ENCODE peak calls at places on chromosome 12, in eight cellular contexts. One of them, this sample, is unnamed.

GRCh38 chr12:753401-754237 is 1.2 kb downstream of the WNK1 start:
- DNase-seq in PC-9: peak; percentile 46
- DNase-seq in CD8-positive, alpha-beta memory T cell: peak; percentile 47
- DNase-seq in cardiac muscle cell: peak; percentile 32
- DNase-seq in hepatocyte: peak; percentile 60
- DNase-seq in transverse colon: peak; percentile 63
- DNase-seq in heart left ventricle: peak; percentile 81
- DNase-seq in CD4-positive, CD25-positive, alpha-beta regulatory T cell: peak; percentile 55
- DNase-seq in this sample: peak; percentile 51

GRCh38 chr12:48716493-48717251 is at the start of gene CCNT1:
- DNase-seq in PC-9: peak; percentile 98
- DNase-seq in CD8-positive, alpha-beta memory T cell: peak; percentile 100
- DNase-seq in cardiac muscle cell: peak; percentile 100
- DNase-seq in hepatocyte: peak; percentile 100
- DNase-seq in transverse colon: peak; percentile 99
- DNase-seq in heart left ventricle: peak; percentile 99
- DNase-seq in CD4-positive, CD25-positive, alpha-beta regulatory T cell: peak; percentile 100
- DNase-seq in this sample: peak; percentile 98

GRCh38 chr12:10186299-10186698 is 7.5 kb downstream of the TMEM52B start:
- DNase-seq in PC-9: no peak
- DNase-seq in CD8-positive, alpha-beta memory T cell: no peak
- DNase-seq in cardiac muscle cell: no peak
- DNase-seq in hepatocyte: no peak
- DNase-seq in transverse colon: peak; percentile 39
- DNase-seq in heart left ventricle: peak; percentile 70
- DNase-seq in CD4-positive, CD25-positive, alpha-beta regulatory T cell: no peak
- DNase-seq in this sample: peak; percentile 76

GRCh38 chr12:115449526-115449925 is 765.6 kb upstream of the TBX3 start:
- DNase-seq in PC-9: no peak
- DNase-seq in CD8-positive, alpha-beta memory T cell: no peak
- DNase-seq in cardiac muscle cell: no peak
- DNase-seq in hepatocyte: no peak
- DNase-seq in transverse colon: no peak
- DNase-seq in heart left ventricle: no peak
- DNase-seq in CD4-positive, CD25-positive, alpha-beta regulatory T cell: no peak
- DNase-seq in this sample: no peak

GRCh38 chr12:85036241-85036707 is at the start of the genes LRRIQ1 and TSPAN19:
- DNase-seq in PC-9: peak; percentile 69
- DNase-seq in CD8-positive, alpha-beta memory T cell: peak; percentile 1
- DNase-seq in cardiac muscle cell: peak; percentile 90
- DNase-seq in hepatocyte: peak; percentile 91
- DNase-seq in transverse colon: peak; percentile 48
- DNase-seq in heart left ventricle: peak; percentile 30
- DNase-seq in CD4-positive, CD25-positive, alpha-beta regulatory T cell: peak; percentile 9
- DNase-seq in this sample: peak; percentile 29

GRCh38 chr12:84912191-84913142 is at the start of gene SLC6A15:
- DNase-seq in PC-9: no peak
- DNase-seq in CD8-positive, alpha-beta memory T cell: no peak
- DNase-seq in cardiac muscle cell: peak; percentile 87
- DNase-seq in hepatocyte: peak; percentile 85
- DNase-seq in transverse colon: no peak
- DNase-seq in heart left ventricle: peak; percentile 51
- DNase-seq in CD4-positive, CD25-positive, alpha-beta regulatory T cell: peak; percentile 12
- DNase-seq in this sample: peak; percentile 63

GRCh38 chr12:80460972-80461371 is 16.9 kb downstream of the PTPRQ start:
- DNase-seq in PC-9: no peak
- DNase-seq in CD8-positive, alpha-beta memory T cell: no peak
- DNase-seq in cardiac muscle cell: no peak
- DNase-seq in hepatocyte: no peak
- DNase-seq in transverse colon: no peak
- DNase-seq in heart left ventricle: no peak
- DNase-seq in CD4-positive, CD25-positive, alpha-beta regulatory T cell: no peak
- DNase-seq in this sample: no peak

GRCh38 chr12:10739157-10740118 is 16.3 kb upstream of the YBX3 start:
- DNase-seq in PC-9: no peak
- DNase-seq in CD8-positive, alpha-beta memory T cell: no peak
- DNase-seq in cardiac muscle cell: no peak
- DNase-seq in hepatocyte: no peak
- DNase-seq in transverse colon: no peak
- DNase-seq in heart left ventricle: no peak
- DNase-seq in CD4-positive, CD25-positive, alpha-beta regulatory T cell: no peak
- DNase-seq in this sample: no peak

GRCh38 chr12:65720739-65721138 is 103.5 kb upstream of the HMGA2 start:
- DNase-seq in PC-9: no peak
- DNase-seq in CD8-positive, alpha-beta memory T cell: no peak
- DNase-seq in cardiac muscle cell: no peak
- DNase-seq in hepatocyte: no peak
- DNase-seq in transverse colon: no peak
- DNase-seq in heart left ventricle: no peak
- DNase-seq in CD4-positive, CD25-positive, alpha-beta regulatory T cell: no peak
- DNase-seq in this sample: no peak

GRCh38 chr12:89883630-89884364 is 175.2 kb upstream of the ATP2B1 start:
- DNase-seq in PC-9: no peak
- DNase-seq in CD8-positive, alpha-beta memory T cell: no peak
- DNase-seq in cardiac muscle cell: peak; percentile 37
- DNase-seq in hepatocyte: no peak
- DNase-seq in transverse colon: no peak
- DNase-seq in heart left ventricle: no peak
- DNase-seq in CD4-positive, CD25-positive, alpha-beta regulatory T cell: no peak
- DNase-seq in this sample: no peak

GRCh38 chr12:26767116-26767515 is 65.9 kb downstream of the ITPR2 start:
- DNase-seq in PC-9: no peak
- DNase-seq in CD8-positive, alpha-beta memory T cell: no peak
- DNase-seq in cardiac muscle cell: no peak
- DNase-seq in hepatocyte: no peak
- DNase-seq in transverse colon: no peak
- DNase-seq in heart left ventricle: no peak
- DNase-seq in CD4-positive, CD25-positive, alpha-beta regulatory T cell: peak; percentile 20
- DNase-seq in this sample: no peak

GRCh38 chr12:24899503-24900098 is 49.3 kb downstream of the BCAT1 start:
- DNase-seq in PC-9: no peak
- DNase-seq in CD8-positive, alpha-beta memory T cell: no peak
- DNase-seq in cardiac muscle cell: no peak
- DNase-seq in hepatocyte: no peak
- DNase-seq in transverse colon: no peak
- DNase-seq in heart left ventricle: no peak
- DNase-seq in CD4-positive, CD25-positive, alpha-beta regulatory T cell: no peak
- DNase-seq in this sample: no peak

GRCh38 chr12:117027251-117028086 is 71.7 kb downstream of the TESC start:
- DNase-seq in PC-9: no peak
- DNase-seq in CD8-positive, alpha-beta memory T cell: no peak
- DNase-seq in cardiac muscle cell: no peak
- DNase-seq in hepatocyte: no peak
- DNase-seq in transverse colon: no peak
- DNase-seq in heart left ventricle: no peak
- DNase-seq in CD4-positive, CD25-positive, alpha-beta regulatory T cell: no peak
- DNase-seq in this sample: no peak

GRCh38 chr12:119631930-119632678 is 35.8 kb upstream of the PRKAB1 start:
- DNase-seq in PC-9: no peak
- DNase-seq in CD8-positive, alpha-beta memory T cell: no peak
- DNase-seq in cardiac muscle cell: no peak
- DNase-seq in hepatocyte: no peak
- DNase-seq in transverse colon: no peak
- DNase-seq in heart left ventricle: no peak
- DNase-seq in CD4-positive, CD25-positive, alpha-beta regulatory T cell: no peak
- DNase-seq in this sample: no peak

GRCh38 chr12:117069926-117070900 is 29.0 kb downstream of the TESC start:
- DNase-seq in PC-9: no peak
- DNase-seq in CD8-positive, alpha-beta memory T cell: no peak
- DNase-seq in cardiac muscle cell: no peak
- DNase-seq in hepatocyte: no peak
- DNase-seq in transverse colon: peak; percentile 23
- DNase-seq in heart left ventricle: peak; percentile 66
- DNase-seq in CD4-positive, CD25-positive, alpha-beta regulatory T cell: no peak
- DNase-seq in this sample: no peak

GRCh38 chr12:32489070-32489469 is 89.7 kb downstream of the FGD4 start:
- DNase-seq in PC-9: no peak
- DNase-seq in CD8-positive, alpha-beta memory T cell: no peak
- DNase-seq in cardiac muscle cell: no peak
- DNase-seq in hepatocyte: no peak
- DNase-seq in transverse colon: no peak
- DNase-seq in heart left ventricle: no peak
- DNase-seq in CD4-positive, CD25-positive, alpha-beta regulatory T cell: no peak
- DNase-seq in this sample: no peak

GRCh38 chr12:92064420-92064819 is 81.2 kb downstream of the BTG1 start:
- DNase-seq in PC-9: no peak
- DNase-seq in CD8-positive, alpha-beta memory T cell: no peak
- DNase-seq in cardiac muscle cell: no peak
- DNase-seq in hepatocyte: no peak
- DNase-seq in transverse colon: no peak
- DNase-seq in heart left ventricle: no peak
- DNase-seq in CD4-positive, CD25-positive, alpha-beta regulatory T cell: no peak
- DNase-seq in this sample: no peak

GRCh38 chr12:119780786-119781434 is 96.2 kb downstream of the CIT start:
- DNase-seq in PC-9: peak; percentile 14
- DNase-seq in CD8-positive, alpha-beta memory T cell: no peak
- DNase-seq in cardiac muscle cell: peak; percentile 56
- DNase-seq in hepatocyte: peak; percentile 82
- DNase-seq in transverse colon: peak; percentile 68
- DNase-seq in heart left ventricle: no peak
- DNase-seq in CD4-positive, CD25-positive, alpha-beta regulatory T cell: no peak
- DNase-seq in this sample: peak; percentile 22

GRCh38 chr12:96503971-96504370 is 14.6 kb downstream of the CFAP54 start:
- DNase-seq in PC-9: no peak
- DNase-seq in CD8-positive, alpha-beta memory T cell: no peak
- DNase-seq in cardiac muscle cell: peak; percentile 44
- DNase-seq in hepatocyte: no peak
- DNase-seq in transverse colon: no peak
- DNase-seq in heart left ventricle: no peak
- DNase-seq in CD4-positive, CD25-positive, alpha-beta regulatory T cell: no peak
- DNase-seq in this sample: no peak

GRCh38 chr12:18323159-18323558 is 61.8 kb downstream of the PIK3C2G start:
- DNase-seq in PC-9: no peak
- DNase-seq in CD8-positive, alpha-beta memory T cell: no peak
- DNase-seq in cardiac muscle cell: peak; percentile 4
- DNase-seq in hepatocyte: no peak
- DNase-seq in transverse colon: no peak
- DNase-seq in heart left ventricle: no peak
- DNase-seq in CD4-positive, CD25-positive, alpha-beta regulatory T cell: no peak
- DNase-seq in this sample: no peak

GRCh38 chr12:39935275-39935674 is 170.6 kb downstream of the SLC2A13 start:
- DNase-seq in PC-9: no peak
- DNase-seq in CD8-positive, alpha-beta memory T cell: no peak
- DNase-seq in cardiac muscle cell: peak; percentile 67
- DNase-seq in hepatocyte: no peak
- DNase-seq in transverse colon: no peak
- DNase-seq in heart left ventricle: no peak
- DNase-seq in CD4-positive, CD25-positive, alpha-beta regulatory T cell: no peak
- DNase-seq in this sample: no peak

GRCh38 chr12:113092478-113093408 is 36.2 kb downstream of the DTX1 start:
- DNase-seq in PC-9: peak; percentile 38
- DNase-seq in CD8-positive, alpha-beta memory T cell: no peak
- DNase-seq in cardiac muscle cell: peak; percentile 11
- DNase-seq in hepatocyte: peak; percentile 70
- DNase-seq in transverse colon: peak; percentile 73
- DNase-seq in heart left ventricle: no peak
- DNase-seq in CD4-positive, CD25-positive, alpha-beta regulatory T cell: no peak
- DNase-seq in this sample: no peak

DNA sequence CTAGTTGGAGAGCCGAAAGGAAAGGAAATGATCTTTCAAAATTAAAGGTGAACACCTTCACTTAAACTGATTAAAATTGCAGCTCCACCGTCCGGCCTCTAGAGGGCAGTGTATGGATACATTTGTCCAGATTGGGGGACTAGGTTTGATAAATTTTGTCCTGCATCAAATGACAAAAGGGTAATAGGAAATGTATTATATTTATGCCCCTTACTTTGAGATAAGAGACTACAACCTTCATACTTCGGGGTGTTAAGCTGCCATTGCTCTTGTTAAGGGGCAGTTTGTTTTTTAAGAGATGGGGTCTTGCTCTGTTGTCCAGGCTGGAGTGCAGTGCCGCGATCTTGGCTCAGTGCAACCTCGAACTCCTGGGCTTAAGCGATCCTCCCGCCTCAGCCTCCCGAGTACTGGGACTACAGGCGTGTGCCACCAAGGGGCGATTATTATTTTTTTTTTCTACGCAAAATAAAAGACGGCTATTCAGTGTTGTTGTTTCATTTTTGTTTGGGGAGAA is 818 bp upstream of the SUOX start:
- DNase-seq in PC-9: peak; percentile 52
- DNase-seq in CD8-positive, alpha-beta memory T cell: peak; percentile 60
- DNase-seq in cardiac muscle cell: peak; percentile 79
- DNase-seq in hepatocyte: peak; percentile 69
- DNase-seq in transverse colon: peak; percentile 67
- DNase-seq in heart left ventricle: no peak
- DNase-seq in CD4-positive, CD25-positive, alpha-beta regulatory T cell: peak; percentile 88
- DNase-seq in this sample: no peak
- H3K4me3 ChIP-seq in PC-9: peak overlapping the region; percentile 70
- H3K4me3 ChIP-seq in CD8-positive, alpha-beta memory T cell: no peak overlapping the region
- H3K4me3 ChIP-seq in cardiac muscle cell: peak overlapping the region; percentile 43
- H3K4me3 ChIP-seq in hepatocyte: peak overlapping the region; percentile 13
- H3K4me3 ChIP-seq in transverse colon: peak overlapping the region; percentile 58
- H3K4me3 ChIP-seq in heart left ventricle: peak overlapping the region; percentile 71
- H3K4me3 ChIP-seq in CD4-positive, CD25-positive, alpha-beta regulatory T cell: peak overlapping the region; percentile 81
- H3K4me3 ChIP-seq in this sample: peak overlapping the region; percentile 60

GRCh38 chr12:93363854-93364297 is 13.8 kb upstream of the NUDT4 start:
- DNase-seq in PC-9: no peak
- DNase-seq in CD8-positive, alpha-beta memory T cell: peak; percentile 14
- DNase-seq in cardiac muscle cell: no peak
- DNase-seq in hepatocyte: no peak
- DNase-seq in transverse colon: no peak
- DNase-seq in heart left ventricle: no peak
- DNase-seq in CD4-positive, CD25-positive, alpha-beta regulatory T cell: peak; percentile 53
- DNase-seq in this sample: no peak
- H3K27ac ChIP-seq in PC-9: no peak overlapping the region
- H3K27ac ChIP-seq in CD8-positive, alpha-beta memory T cell: peak overlapping the region; percentile 48
- H3K27ac ChIP-seq in cardiac muscle cell: no peak overlapping the region
- H3K27ac ChIP-seq in hepatocyte: no peak overlapping the region
- H3K27ac ChIP-seq in transverse colon: no peak overlapping the region
- H3K27ac ChIP-seq in heart left ventricle: no peak overlapping the region
- H3K27ac ChIP-seq in CD4-positive, CD25-positive, alpha-beta regulatory T cell: no peak overlapping the region
- H3K27ac ChIP-seq in this sample: no peak overlapping the region

GRCh38 chr12:124308741-124309140 is 13.8 kb downstream of the RFLNA start:
- DNase-seq in PC-9: no peak
- DNase-seq in CD8-positive, alpha-beta memory T cell: no peak
- DNase-seq in cardiac muscle cell: no peak
- DNase-seq in hepatocyte: no peak
- DNase-seq in transverse colon: no peak
- DNase-seq in heart left ventricle: peak; percentile 32
- DNase-seq in CD4-positive, CD25-positive, alpha-beta regulatory T cell: no peak
- DNase-seq in this sample: no peak
- H3K4me3 ChIP-seq in PC-9: no peak overlapping the region
- H3K4me3 ChIP-seq in CD8-positive, alpha-beta memory T cell: no peak overlapping the region
- H3K4me3 ChIP-seq in cardiac muscle cell: no peak overlapping the region
- H3K4me3 ChIP-seq in hepatocyte: no peak overlapping the region
- H3K4me3 ChIP-seq in transverse colon: no peak overlapping the region
- H3K4me3 ChIP-seq in heart left ventricle: no peak overlapping the region
- H3K4me3 ChIP-seq in CD4-positive, CD25-positive, alpha-beta regulatory T cell: no peak overlapping the region
- H3K4me3 ChIP-seq in this sample: no peak overlapping the region

GRCh38 chr12:67077617-67078016 is 191.5 kb upstream of the CAND1 start:
- DNase-seq in PC-9: no peak
- DNase-seq in CD8-positive, alpha-beta memory T cell: no peak
- DNase-seq in cardiac muscle cell: no peak
- DNase-seq in hepatocyte: no peak
- DNase-seq in transverse colon: no peak
- DNase-seq in heart left ventricle: no peak
- DNase-seq in CD4-positive, CD25-positive, alpha-beta regulatory T cell: no peak
- DNase-seq in this sample: no peak
- H3K27ac ChIP-seq in PC-9: peak overlapping the region; percentile 21
- H3K27ac ChIP-seq in CD8-positive, alpha-beta memory T cell: no peak overlapping the region
- H3K27ac ChIP-seq in cardiac muscle cell: no peak overlapping the region
- H3K27ac ChIP-seq in hepatocyte: no peak overlapping the region
- H3K27ac ChIP-seq in transverse colon: no peak overlapping the region
- H3K27ac ChIP-seq in heart left ventricle: no peak overlapping the region
- H3K27ac ChIP-seq in CD4-positive, CD25-positive, alpha-beta regulatory T cell: no peak overlapping the region
- H3K27ac ChIP-seq in this sample: no peak overlapping the region

GRCh38 chr12:42770261-42770660 is 180.7 kb upstream of the PRICKLE1 start:
- DNase-seq in PC-9: no peak
- DNase-seq in CD8-positive, alpha-beta memory T cell: no peak
- DNase-seq in cardiac muscle cell: no peak
- DNase-seq in hepatocyte: no peak
- DNase-seq in transverse colon: no peak
- DNase-seq in heart left ventricle: no peak
- DNase-seq in CD4-positive, CD25-positive, alpha-beta regulatory T cell: no peak
- DNase-seq in this sample: no peak
- H3K4me3 ChIP-seq in PC-9: no peak overlapping the region
- H3K4me3 ChIP-seq in CD8-positive, alpha-beta memory T cell: no peak overlapping the region
- H3K4me3 ChIP-seq in cardiac muscle cell: no peak overlapping the region
- H3K4me3 ChIP-seq in hepatocyte: no peak overlapping the region
- H3K4me3 ChIP-seq in transverse colon: no peak overlapping the region
- H3K4me3 ChIP-seq in heart left ventricle: no peak overlapping the region
- H3K4me3 ChIP-seq in CD4-positive, CD25-positive, alpha-beta regulatory T cell: no peak overlapping the region
- H3K4me3 ChIP-seq in this sample: no peak overlapping the region

This sample was measured in tibial artery.